ENCODE peak calls at places on chromosome 20, in seven cellular contexts. One of them, this sample, is unnamed.

GRCh38 chr20:48342822-48343513 is 484.8 kb downstream of the PREX1 start:
- DNase-seq in naive thymus-derived CD4-positive, alpha-beta T cell: no peak
- DNase-seq in HCT116: no peak
- DNase-seq in right cardiac atrium: no peak
- DNase-seq in left ventricle myocardium inferior: no peak
- DNase-seq in heart right ventricle: no peak
- DNase-seq in A549: no peak
- DNase-seq in this sample: no peak

GRCh38 chr20:58228103-58228483 is 360 bp downstream of the ANKRD60 start:
- DNase-seq in right cardiac atrium: no peak
- DNase-seq in naive thymus-derived CD4-positive, alpha-beta T cell: no peak
- DNase-seq in left ventricle myocardium inferior: no peak
- DNase-seq in HCT116: no peak
- DNase-seq in heart right ventricle: no peak
- DNase-seq in A549: no peak
- DNase-seq in this sample: no peak

GRCh38 chr20:2336471-2336870 is 40.7 kb downstream of the TGM3 start:
- DNase-seq in left ventricle myocardium inferior: no peak
- DNase-seq in naive thymus-derived CD4-positive, alpha-beta T cell: no peak
- DNase-seq in HCT116: no peak
- DNase-seq in right cardiac atrium: no peak
- DNase-seq in A549: no peak
- DNase-seq in heart right ventricle: no peak
- DNase-seq in this sample: no peak

GRCh38 chr20:49699200-49699992 is 14.3 kb downstream of the B4GALT5 start:
- DNase-seq in right cardiac atrium: no peak
- DNase-seq in naive thymus-derived CD4-positive, alpha-beta T cell: no peak
- DNase-seq in heart right ventricle: no peak
- DNase-seq in A549: peak
- DNase-seq in left ventricle myocardium inferior: no peak
- DNase-seq in HCT116: no peak
- DNase-seq in this sample: no peak

GRCh38 chr20:12999201-12999600 is 9.6 kb upstream of the SPTLC3 start:
- DNase-seq in left ventricle myocardium inferior: no peak
- DNase-seq in right cardiac atrium: no peak
- DNase-seq in HCT116: no peak
- DNase-seq in A549: no peak
- DNase-seq in naive thymus-derived CD4-positive, alpha-beta T cell: no peak
- DNase-seq in heart right ventricle: no peak
- DNase-seq in this sample: no peak

GRCh38 chr20:45981261-45981660 is 9.3 kb upstream of the ZNF335 start:
- DNase-seq in A549: no peak
- DNase-seq in left ventricle myocardium inferior: no peak
- DNase-seq in HCT116: no peak
- DNase-seq in heart right ventricle: no peak
- DNase-seq in naive thymus-derived CD4-positive, alpha-beta T cell: no peak
- DNase-seq in right cardiac atrium: peak
- DNase-seq in this sample: no peak

GRCh38 chr20:13426870-13427269 is 205.8 kb downstream of the ISM1 start:
- DNase-seq in A549: no peak
- DNase-seq in naive thymus-derived CD4-positive, alpha-beta T cell: no peak
- DNase-seq in left ventricle myocardium inferior: no peak
- DNase-seq in HCT116: no peak
- DNase-seq in heart right ventricle: no peak
- DNase-seq in right cardiac atrium: no peak
- DNase-seq in this sample: no peak

GRCh38 chr20:37337208-37337955 is 8.6 kb upstream of the SRC start:
- DNase-seq in left ventricle myocardium inferior: no peak
- DNase-seq in heart right ventricle: no peak
- DNase-seq in A549: no peak
- DNase-seq in right cardiac atrium: no peak
- DNase-seq in naive thymus-derived CD4-positive, alpha-beta T cell: no peak
- DNase-seq in HCT116: no peak
- DNase-seq in this sample: no peak

GRCh38 chr20:40562031-40562430 is 127.0 kb downstream of the MAFB start:
- DNase-seq in naive thymus-derived CD4-positive, alpha-beta T cell: no peak
- DNase-seq in A549: peak
- DNase-seq in heart right ventricle: no peak
- DNase-seq in left ventricle myocardium inferior: no peak
- DNase-seq in HCT116: no peak
- DNase-seq in right cardiac atrium: peak
- DNase-seq in this sample: no peak

GRCh38 chr20:57498425-57499400 is 26.2 kb downstream of the CTCFL start:
- DNase-seq in naive thymus-derived CD4-positive, alpha-beta T cell: peak
- DNase-seq in heart right ventricle: no peak
- DNase-seq in right cardiac atrium: peak
- DNase-seq in HCT116: peak
- DNase-seq in left ventricle myocardium inferior: no peak
- DNase-seq in A549: peak
- DNase-seq in this sample: no peak

GRCh38 chr20:36091561-36092423 is 62.7 kb upstream of the EPB41L1 start:
- DNase-seq in naive thymus-derived CD4-positive, alpha-beta T cell: no peak
- DNase-seq in right cardiac atrium: peak
- DNase-seq in A549: no peak
- DNase-seq in heart right ventricle: no peak
- DNase-seq in left ventricle myocardium inferior: no peak
- DNase-seq in HCT116: no peak
- DNase-seq in this sample: no peak

GRCh38 chr20:25706793-25707192 is 10.1 kb upstream of the ZNF337 start:
- DNase-seq in A549: no peak
- DNase-seq in HCT116: no peak
- DNase-seq in right cardiac atrium: peak
- DNase-seq in left ventricle myocardium inferior: no peak
- DNase-seq in naive thymus-derived CD4-positive, alpha-beta T cell: peak
- DNase-seq in heart right ventricle: no peak
- DNase-seq in this sample: no peak

GRCh38 chr20:25626779-25627178 is 3.0 kb upstream of the NANP start:
- DNase-seq in HCT116: no peak
- DNase-seq in A549: no peak
- DNase-seq in left ventricle myocardium inferior: no peak
- DNase-seq in naive thymus-derived CD4-positive, alpha-beta T cell: no peak
- DNase-seq in right cardiac atrium: no peak
- DNase-seq in heart right ventricle: no peak
- DNase-seq in this sample: no peak

GRCh38 chr20:49871391-49871948 is 43.9 kb downstream of the SPATA2 start:
- DNase-seq in heart right ventricle: no peak
- DNase-seq in HCT116: no peak
- DNase-seq in right cardiac atrium: no peak
- DNase-seq in naive thymus-derived CD4-positive, alpha-beta T cell: no peak
- DNase-seq in left ventricle myocardium inferior: no peak
- DNase-seq in A549: no peak
- DNase-seq in this sample: no peak

GRCh38 chr20:53926428-53927028 is 143.9 kb downstream of the BCAS1 start:
- DNase-seq in left ventricle myocardium inferior: no peak
- DNase-seq in HCT116: no peak
- DNase-seq in right cardiac atrium: no peak
- DNase-seq in heart right ventricle: no peak
- DNase-seq in A549: peak
- DNase-seq in naive thymus-derived CD4-positive, alpha-beta T cell: no peak
- DNase-seq in this sample: no peak

GRCh38 chr20:38423541-38423940 is 11.6 kb downstream of the SNHG17 start:
- DNase-seq in right cardiac atrium: no peak
- DNase-seq in heart right ventricle: no peak
- DNase-seq in HCT116: no peak
- DNase-seq in A549: no peak
- DNase-seq in naive thymus-derived CD4-positive, alpha-beta T cell: no peak
- DNase-seq in left ventricle myocardium inferior: no peak
- DNase-seq in this sample: no peak

GRCh38 chr20:1702288-1702687 is 44.7 kb upstream of the SIRPG start:
- DNase-seq in heart right ventricle: no peak
- DNase-seq in HCT116: no peak
- DNase-seq in naive thymus-derived CD4-positive, alpha-beta T cell: no peak
- DNase-seq in right cardiac atrium: no peak
- DNase-seq in A549: no peak
- DNase-seq in left ventricle myocardium inferior: no peak
- DNase-seq in this sample: no peak

GRCh38 chr20:47551841-47552240 is 50.2 kb downstream of the NCOA3 start:
- DNase-seq in A549: peak
- DNase-seq in HCT116: no peak
- DNase-seq in left ventricle myocardium inferior: no peak
- DNase-seq in heart right ventricle: no peak
- DNase-seq in naive thymus-derived CD4-positive, alpha-beta T cell: no peak
- DNase-seq in right cardiac atrium: no peak
- DNase-seq in this sample: no peak

GRCh38 chr20:20225325-20225724 is 142.6 kb upstream of the INSM1 start:
- DNase-seq in left ventricle myocardium inferior: no peak
- DNase-seq in naive thymus-derived CD4-positive, alpha-beta T cell: no peak
- DNase-seq in right cardiac atrium: no peak
- DNase-seq in A549: no peak
- DNase-seq in heart right ventricle: no peak
- DNase-seq in HCT116: no peak
- DNase-seq in this sample: no peak

DNA sequence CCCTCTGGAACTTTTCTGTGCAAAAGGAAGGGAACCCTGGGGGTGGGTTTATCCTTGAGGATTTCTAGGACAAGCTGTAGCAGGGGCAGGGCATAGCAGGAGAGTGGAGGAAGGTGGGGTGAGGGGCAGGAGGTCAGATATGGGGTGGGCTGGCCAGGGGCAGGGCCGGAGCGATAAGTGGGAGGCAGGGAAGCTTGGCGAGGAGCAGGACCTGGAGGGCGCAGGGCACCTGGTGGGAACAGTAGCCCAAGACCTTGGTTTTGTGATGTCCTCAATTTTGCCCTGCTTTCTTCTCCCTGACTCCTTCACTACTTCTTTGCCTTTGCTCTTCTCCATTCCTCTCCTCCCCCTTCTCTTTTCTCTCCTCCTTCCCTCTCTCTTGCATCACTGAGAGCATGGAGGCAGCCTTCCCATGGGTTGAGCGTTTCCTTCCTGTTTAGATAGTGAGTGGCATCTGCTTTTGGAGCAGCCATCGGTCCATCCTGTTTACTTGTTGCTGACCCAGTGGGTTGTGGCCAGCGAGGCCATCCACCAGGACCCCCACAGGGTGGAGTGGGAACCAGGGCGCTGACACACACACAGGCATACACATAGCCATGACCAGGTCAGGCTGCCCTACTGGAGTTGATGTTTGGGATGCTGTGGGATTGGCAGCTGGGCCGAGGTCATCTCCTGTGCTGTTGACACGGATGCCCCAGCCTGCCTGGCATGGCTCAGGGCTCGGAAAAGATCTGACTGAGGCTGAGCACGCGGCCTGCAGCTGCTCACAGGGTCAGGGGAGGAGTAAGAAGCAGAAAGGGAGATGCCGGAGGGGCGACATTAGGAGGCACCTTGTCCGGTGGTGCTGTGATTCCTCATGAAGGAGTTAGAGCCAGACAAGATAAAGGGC is 121.0 kb upstream of the RNF24 start:
- DNase-seq in left ventricle myocardium inferior: no peak
- DNase-seq in HCT116: no peak
- DNase-seq in heart right ventricle: no peak
- DNase-seq in naive thymus-derived CD4-positive, alpha-beta T cell: no peak
- DNase-seq in right cardiac atrium: no peak
- DNase-seq in A549: peak
- DNase-seq in this sample: no peak
- H3K27ac ChIP-seq in left ventricle myocardium inferior: no peak
- H3K27ac ChIP-seq in HCT116: peak
- H3K27ac ChIP-seq in heart right ventricle: no peak
- H3K27ac ChIP-seq in naive thymus-derived CD4-positive, alpha-beta T cell: no peak
- H3K27ac ChIP-seq in right cardiac atrium: no peak
- H3K27ac ChIP-seq in A549: peak
- H3K27ac ChIP-seq in this sample: no peak

DNA sequence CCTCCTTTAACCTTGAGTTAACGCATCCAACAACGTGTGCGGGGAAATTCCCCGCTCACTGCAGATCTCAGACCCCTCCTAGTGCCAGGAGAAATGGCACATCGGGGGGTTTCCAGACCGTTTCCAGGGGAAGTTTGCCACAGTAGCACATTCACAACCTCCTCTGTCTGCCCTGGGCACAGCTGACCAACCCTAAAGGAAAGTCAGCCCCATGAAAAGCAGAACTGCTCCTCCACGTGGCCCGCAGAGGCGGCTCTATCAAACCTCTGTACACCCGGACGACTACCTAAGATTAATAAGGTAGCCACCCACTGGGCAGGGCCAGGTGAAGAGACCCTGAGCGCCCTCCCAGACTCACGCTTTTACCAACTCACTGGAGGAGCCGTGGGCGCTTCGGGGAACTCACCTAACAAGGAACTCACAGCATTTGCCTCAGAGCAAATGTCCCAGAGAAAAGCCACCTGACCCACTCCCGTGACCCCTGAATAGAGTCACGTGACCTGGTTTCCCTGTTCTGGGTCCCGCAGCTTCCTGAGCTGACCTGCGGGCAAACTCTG is 93.1 kb downstream of the PRND start:
- DNase-seq in naive thymus-derived CD4-positive, alpha-beta T cell: peak
- DNase-seq in HCT116: no peak
- DNase-seq in A549: no peak
- DNase-seq in heart right ventricle: no peak
- DNase-seq in right cardiac atrium: no peak
- DNase-seq in left ventricle myocardium inferior: peak
- DNase-seq in this sample: no peak
- H3K27ac ChIP-seq in naive thymus-derived CD4-positive, alpha-beta T cell: peak
- H3K27ac ChIP-seq in HCT116: no peak
- H3K27ac ChIP-seq in A549: peak
- H3K27ac ChIP-seq in heart right ventricle: peak
- H3K27ac ChIP-seq in right cardiac atrium: peak
- H3K27ac ChIP-seq in left ventricle myocardium inferior: peak
- H3K27ac ChIP-seq in this sample: peak

GRCh38 chr20:62401331-62401779 is 5.7 kb downstream of the CABLES2 start:
- DNase-seq in right cardiac atrium: no peak
- DNase-seq in heart right ventricle: no peak
- DNase-seq in HCT116: no peak
- DNase-seq in left ventricle myocardium inferior: no peak
- DNase-seq in A549: peak
- DNase-seq in naive thymus-derived CD4-positive, alpha-beta T cell: no peak
- DNase-seq in this sample: no peak
- H3K27ac ChIP-seq in right cardiac atrium: no peak
- H3K27ac ChIP-seq in heart right ventricle: no peak
- H3K27ac ChIP-seq in HCT116: no peak
- H3K27ac ChIP-seq in left ventricle myocardium inferior: no peak
- H3K27ac ChIP-seq in A549: no peak
- H3K27ac ChIP-seq in naive thymus-derived CD4-positive, alpha-beta T cell: no peak
- H3K27ac ChIP-seq in this sample: no peak

DNA sequence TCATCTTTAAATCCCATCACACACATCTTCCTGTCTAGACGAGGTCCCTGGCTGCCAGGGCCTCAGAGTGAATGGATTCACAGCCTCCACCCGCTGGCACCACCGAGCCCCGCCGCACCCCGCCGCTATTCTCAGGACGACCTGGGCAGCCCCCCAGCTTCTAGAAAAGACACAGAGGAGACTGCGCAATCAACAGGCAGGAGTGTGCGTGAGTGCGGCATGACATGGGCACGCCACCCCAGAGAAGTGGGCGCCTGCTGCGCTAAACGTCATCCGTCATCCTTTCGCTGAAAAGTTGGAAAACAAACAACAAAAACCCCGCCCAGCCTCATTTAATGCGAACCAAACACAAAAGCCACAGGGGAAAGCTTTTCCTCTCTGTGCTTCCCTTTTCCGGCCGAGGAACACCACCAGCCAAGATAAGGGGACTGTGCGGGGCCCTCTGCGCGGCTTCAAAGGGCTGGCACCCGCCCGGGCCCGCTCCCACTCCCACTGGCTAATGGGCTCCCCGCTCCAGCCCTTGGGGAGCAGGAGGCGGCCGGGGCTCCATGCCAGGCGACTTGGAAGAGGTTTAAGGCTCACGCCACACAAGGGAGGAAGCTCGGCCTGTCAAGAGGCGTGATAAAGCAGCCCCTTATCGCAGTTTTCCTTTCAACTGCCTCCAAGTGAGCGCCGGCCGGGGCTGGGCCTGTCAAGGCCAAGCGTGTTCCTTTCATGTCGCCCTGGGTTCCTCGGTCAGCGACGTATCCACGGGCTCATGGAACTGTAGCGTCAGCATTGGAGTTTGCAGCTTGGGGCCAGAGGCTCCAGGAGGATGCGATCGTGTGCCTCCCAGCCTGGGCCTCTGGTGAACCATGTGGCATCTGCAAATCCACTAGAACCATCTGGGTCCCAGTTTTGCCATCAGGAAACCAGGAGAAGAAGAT is 50.1 kb downstream of the NFATC2 start:
- DNase-seq in HCT116: no peak
- DNase-seq in naive thymus-derived CD4-positive, alpha-beta T cell: peak
- DNase-seq in A549: no peak
- DNase-seq in right cardiac atrium: peak
- DNase-seq in left ventricle myocardium inferior: peak
- DNase-seq in heart right ventricle: peak
- DNase-seq in this sample: no peak
- H3K27ac ChIP-seq in HCT116: no peak
- H3K27ac ChIP-seq in naive thymus-derived CD4-positive, alpha-beta T cell: peak
- H3K27ac ChIP-seq in A549: no peak
- H3K27ac ChIP-seq in right cardiac atrium: peak
- H3K27ac ChIP-seq in left ventricle myocardium inferior: peak
- H3K27ac ChIP-seq in heart right ventricle: peak
- H3K27ac ChIP-seq in this sample: no peak

This sample was measured in caudate nucleus.